ENCODE peak calls at places on chromosomes 4 and X, in four cellular contexts. K is omental fat pad, D is upper lobe of right lung, E is NCI-H1436. L is an unnamed sample.
A peak's percentile ranks its signal among the peaks of the same experiment; 100 is the strongest.

GRCh38 chrX:85859426-85859825 is 187.9 kb downstream of the CHM start:
- DNase-seq in D (no peak), K (no peak), E (no peak), L (no peak)

GRCh38 chrX:102115748-102116147 is 9.7 kb upstream of the TCEAL2 start:
- DNase-seq in E (no peak), D (no peak), K (no peak), L (no peak)

GRCh38 chrX:97882306-97882705 is 998.6 kb downstream of the RPA4 start:
- DNase-seq in K (no peak), E (no peak), D (no peak), L (no peak)

GRCh38 chrX:78886550-78886949 is 58.6 kb upstream of the P2RY10 start:
- DNase-seq in D (no peak), K (no peak), E (no peak), L (no peak)

GRCh38 chr4:100649478-100649877 is 131.7 kb upstream of the EMCN start:
- DNase-seq in E (no peak), D (no peak), K (no peak), L (no peak)

GRCh38 chr4:75867135-75867534 is 35.1 kb downstream of the PPEF2 start:
- DNase-seq in K (no peak), E (no peak), D (no peak), L (no peak)

GRCh38 chr4:81466841-81467671 is 4.7 kb downstream of the RASGEF1B start:
- DNase-seq in E (peak; percentile 68), D (no peak), K (peak; percentile 73), L (peak; percentile 70)

GRCh38 chr4:6632125-6632524 is 8.4 kb upstream of the MRFAP1 start:
- DNase-seq in K (no peak), E (no peak), D (no peak), L (no peak)

GRCh38 chrX:148659481-148659880 is 159.1 kb downstream of the AFF2 start:
- DNase-seq in K (no peak), E (no peak), D (no peak), L (no peak)

GRCh38 chr4:119010909-119011606 is 122.4 kb downstream of the SYNPO2 start:
- DNase-seq in E (no peak), K (no peak), D (peak; percentile 70), L (no peak)

GRCh38 chrX:13658602-13659001 is 5.7 kb downstream of the TCEANC start:
- DNase-seq in K (no peak), D (no peak), E (no peak), L (no peak)

GRCh38 chrX:147646949-147647717 is 264.6 kb upstream of the FMR1 start:
- DNase-seq in E (no peak), D (no peak), K (no peak), L (no peak)

GRCh38 chr4:152109585-152110509 is 349.0 kb upstream of the GATB start:
- DNase-seq in K (no peak), D (no peak), E (no peak), L (no peak)

GRCh38 chr4:73855406-73855805 is 2.3 kb downstream of the PF4V1 start:
- DNase-seq in D (no peak), K (no peak), E (no peak), L (no peak)

GRCh38 chr4:170414961-170415360 is 325.2 kb upstream of the AADAT start:
- DNase-seq in E (no peak), K (no peak), D (no peak), L (no peak)

GRCh38 chr4:825969-826330 is at the start of gene CPLX1:
- DNase-seq in E (peak; percentile 77), D (peak; percentile 66), K (no peak), L (no peak)

GRCh38 chr4:123250843-123251242 is 145.8 kb upstream of the SPRY1 start:
- DNase-seq in D (no peak), K (no peak), E (no peak), L (no peak)

GRCh38 chr4:3301450-3302163 is 8.8 kb downstream of the RGS12 start:
- DNase-seq in D (no peak), K (no peak), E (no peak), L (no peak)

GRCh38 chrX:13287816-13288215 is 32.0 kb downstream of the ATXN3L start:
- DNase-seq in K (no peak), D (no peak), E (no peak), L (no peak)

GRCh38 chr4:77776182-77777134 is 42.7 kb downstream of the CNOT6L start:
- DNase-seq in K (no peak), E (no peak), D (no peak), L (no peak)

GRCh38 chr4:98626350-98626749 is 32.1 kb downstream of the TSPAN5 start:
- DNase-seq in E (no peak), D (no peak), K (no peak), L (peak; percentile 52)

GRCh38 chrX:123277347-123277746 is 93.3 kb downstream of the GRIA3 start:
- DNase-seq in D (no peak), K (no peak), E (no peak), L (no peak)

GRCh38 chrX:24479924-24480722 is 15.0 kb downstream of the PDK3 start:
- DNase-seq in K (no peak), D (peak; percentile 64), E (peak; percentile 55), L (no peak)

GRCh38 chrX:100721328-100721727 is 10.6 kb downstream of the SYTL4 start:
- DNase-seq in K (no peak), E (no peak), D (no peak), L (no peak)

GRCh38 chr4:110270492-110271197 is 72.2 kb upstream of the ELOVL6 start:
- DNase-seq in E (no peak), K (no peak), D (no peak), L (no peak)

GRCh38 chr4:38119663-38120374 is 159.6 kb downstream of the PTTG2 start:
- DNase-seq in K (no peak), E (no peak), D (no peak), L (no peak)

GRCh38 chrX:38103857-38104812 is 97.8 kb downstream of the SYTL5 start:
- DNase-seq in K (no peak), E (no peak), D (no peak), L (no peak)

GRCh38 chr4:152691761-152692160 is 12.0 kb upstream of the TMEM154 start:
- DNase-seq in E (no peak), K (no peak), D (no peak), L (no peak)

GRCh38 chr4:26218677-26219181 is 102.1 kb upstream of the RBPJ start:
- DNase-seq in D (no peak), K (no peak), E (no peak), L (no peak)

GRCh38 chr4:6716958-6717655 is 1.1 kb downstream of the BLOC1S4 start:
- DNase-seq in K (no peak), E (no peak), D (no peak), L (no peak)

GRCh38 chr4:2302387-2303119 is 40.6 kb upstream of the MXD4 start:
- DNase-seq in D (no peak), E (no peak), K (no peak), L (no peak)

GRCh38 chrX:40543661-40544328 is 37.0 kb upstream of the ATP6AP2 start:
- DNase-seq in K (no peak), D (no peak), E (peak; percentile 49), L (no peak)

GRCh38 chr4:139582044-139582443 is 26.0 kb upstream of the SETD7 start:
- DNase-seq in K (no peak), E (no peak), D (no peak), L (no peak)

GRCh38 chr4:149145803-149146202 is 669.8 kb downstream of the IQCM start:
- DNase-seq in D (no peak), E (no peak), K (no peak), L (peak; percentile 6)

L was measured in epithelial cell of prostate.